ENCODE peak calls at places on chromosomes 12 and 14, in four cellular contexts. Y is K562, W is HepG2, L is GM12878. G is an unnamed sample.

GRCh38 chr12:32155911-32156585 is 49.4 kb downstream of the BICD1 start:
- DNase-seq in Y (no peak), W (no peak), L (no peak), G (no peak)

GRCh38 chr12:108694812-108695278 is 36.5 kb downstream of the CORO1C start:
- DNase-seq in Y (peak; percentile 63), W (no peak), L (no peak), G (no peak)

GRCh38 chr12:12883369-12884001 is 7.9 kb upstream of the GPRC5A start:
- DNase-seq in Y (peak; percentile 23), W (peak; percentile 77), L (no peak), G (peak; percentile 94)

GRCh38 chr14:24439830-24440605 is 2.6 kb downstream of the SDR39U1 start:
- DNase-seq in Y (no peak), W (no peak), L (no peak), G (no peak)

GRCh38 chr14:25007832-25008231 is 42.1 kb downstream of the STXBP6 start:
- DNase-seq in Y (no peak), W (no peak), L (no peak), G (peak; percentile 3)

GRCh38 chr12:49698619-49699545 is 8.3 kb downstream of the FMNL3 start:
- DNase-seq in Y (no peak), W (no peak), L (peak; percentile 91), G (no peak)

GRCh38 chr12:132117558-132117875 is 26.6 kb downstream of the DDX51 start:
- DNase-seq in Y (peak; percentile 38), W (no peak), L (no peak), G (peak; percentile 64)

GRCh38 chr12:95637471-95638155 is 86.3 kb upstream of the USP44 start:
- DNase-seq in Y (no peak), W (no peak), L (no peak), G (no peak)

DNA sequence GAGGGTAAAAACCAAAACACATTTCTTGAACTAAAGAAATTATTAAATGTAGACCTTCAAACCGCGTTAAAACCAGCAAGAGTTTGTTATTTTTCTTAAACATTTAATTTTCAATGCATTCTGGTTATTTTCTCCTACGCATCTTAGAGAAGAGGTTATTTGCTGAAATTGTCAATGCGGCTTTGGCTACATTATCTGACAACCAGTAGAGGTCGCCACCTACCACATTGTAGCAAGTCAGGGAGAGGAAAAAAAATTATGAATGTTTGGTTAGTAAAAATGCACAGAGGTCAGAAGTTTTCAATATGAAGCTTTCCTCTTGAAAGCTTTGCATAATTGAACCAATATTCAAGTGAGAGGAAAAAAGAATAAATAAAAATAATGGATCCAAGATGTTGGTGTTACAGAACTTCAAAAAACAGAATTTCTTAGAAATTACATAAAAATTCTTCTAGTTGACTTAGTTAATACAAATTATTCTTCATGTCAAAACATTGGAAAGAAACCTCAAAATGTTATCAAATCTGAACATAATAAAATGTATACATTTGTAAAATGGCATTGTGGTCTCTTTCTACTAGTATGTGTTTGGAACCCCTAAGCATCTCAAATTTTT is 159.4 kb upstream of the TMTC2 start:
- DNase-seq in Y (peak; percentile 26), W (peak; percentile 46), L (no peak), G (peak; percentile 75)
- TF ChIP-seq HDAC2 in Y (no peak), W (no peak), L (no peak), G (no peak)

GRCh38 chr14:103562135-103562384 is 397 bp downstream of the BAG5 start:
- DNase-seq in Y (no peak), W (no peak), L (no peak), G (no peak)
- H3K4me1 ChIP-seq in Y (peaks cover 3% of the 10 kb centered on the region), W (peaks cover 48% of the 10 kb centered on the region), L (peaks cover 13% of the 10 kb centered on the region), G (peaks cover 37% of the 10 kb centered on the region)

GRCh38 chr14:22384974-22385526 is 204.0 kb downstream of the DAD1 start:
- DNase-seq in Y (no peak), W (no peak), L (no peak), G (no peak)

GRCh38 chr14:22382955-22383354 is 206.1 kb downstream of the DAD1 start:
- DNase-seq in Y (no peak), W (no peak), L (no peak), G (no peak)

GRCh38 chr14:22383515-22384166 is 205.4 kb downstream of the DAD1 start:
- DNase-seq in Y (no peak), W (no peak), L (peak; percentile 82), G (no peak)

GRCh38 chr14:22382395-22382794 is 206.6 kb downstream of the DAD1 start:
- DNase-seq in Y (no peak), W (no peak), L (no peak), G (no peak)

DNA sequence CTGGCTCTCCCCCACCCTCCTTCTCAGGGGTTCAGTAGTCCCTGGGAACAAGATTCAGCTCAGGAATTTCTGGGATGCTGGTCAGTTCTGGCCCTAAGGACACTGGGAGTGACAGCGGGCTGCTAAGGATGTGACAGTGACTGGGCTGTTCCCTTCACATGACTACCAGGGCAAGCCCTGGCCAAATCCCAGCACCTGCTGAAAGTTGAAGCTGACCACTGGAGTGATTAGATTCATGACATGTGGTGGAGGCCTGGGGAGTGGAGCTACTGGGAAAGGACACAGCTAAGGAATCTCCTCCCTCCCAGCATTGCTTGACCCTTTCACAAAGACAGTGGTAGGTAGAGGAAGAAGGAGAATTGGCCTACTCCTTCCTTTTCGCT is 204.9 kb downstream of the DAD1 start:
- DNase-seq in Y (no peak), W (no peak), L (no peak), G (no peak)
- TF ChIP-seq ESRRA in Y (no peak), W (no peak), L (no peak), G (no peak)

GRCh38 chr12:19894049-19894448 is 454.8 kb downstream of the AEBP2 start:
- DNase-seq in Y (no peak), W (no peak), L (no peak), G (no peak)

GRCh38 chr12:19895609-19896008 is 456.3 kb downstream of the AEBP2 start:
- DNase-seq in Y (no peak), W (no peak), L (no peak), G (no peak)

GRCh38 chr12:19896534-19896933 is 457.2 kb downstream of the AEBP2 start:
- DNase-seq in Y (no peak), W (no peak), L (no peak), G (no peak)

GRCh38 chr12:19894803-19895202 is 455.5 kb downstream of the AEBP2 start:
- DNase-seq in Y (no peak), W (no peak), L (peak; percentile 83), G (no peak)

GRCh38 chr12:19898009-19898408 is 458.7 kb downstream of the AEBP2 start:
- DNase-seq in Y (no peak), W (no peak), L (no peak), G (no peak)
- TF ChIP-seq HDAC2 in Y (no peak), W (no peak), L (no peak), G (no peak)

GRCh38 chr14:104306450-104307040 is 168.2 kb downstream of the KIF26A start:
- DNase-seq in Y (no peak), W (no peak), L (no peak), G (no peak)

GRCh38 chr14:104311358-104311757 is 173.0 kb downstream of the KIF26A start:
- DNase-seq in Y (no peak), W (no peak), L (no peak), G (no peak)

GRCh38 chr14:104307627-104308401 is 169.4 kb downstream of the KIF26A start:
- DNase-seq in Y (no peak), W (no peak), L (no peak), G (no peak)

GRCh38 chr14:104307246-104307626 is 168.8 kb downstream of the KIF26A start:
- DNase-seq in Y (no peak), W (no peak), L (no peak), G (no peak)

GRCh38 chr14:104309657-104310369 is 171.4 kb downstream of the KIF26A start:
- DNase-seq in Y (no peak), W (no peak), L (no peak), G (no peak)
- H3K4me1 ChIP-seq in Y (no peaks in the 10 kb centered on the region), W (no peaks in the 10 kb centered on the region), L (no peaks in the 10 kb centered on the region), G (no peaks in the 10 kb centered on the region)

GRCh38 chr12:63151898-63152700 is 1.1 kb upstream of the AVPR1A start:
- DNase-seq in Y (peak; percentile 15), W (peak; percentile 32), L (no peak), G (peak; percentile 64)
- TF ChIP-seq ESRRA in Y (no peak), W (no peak), L (no peak), G (no peak)

GRCh38 chr12:115384391-115384790 is 700.4 kb upstream of the TBX3 start:
- DNase-seq in Y (no peak), W (no peak), L (no peak), G (no peak)

GRCh38 chr12:115380509-115381120 is 696.6 kb upstream of the TBX3 start:
- DNase-seq in Y (no peak), W (no peak), L (no peak), G (no peak)

GRCh38 chr12:115385141-115385540 is 701.2 kb upstream of the TBX3 start:
- DNase-seq in Y (no peak), W (no peak), L (no peak), G (no peak)

GRCh38 chr12:115387392-115387791 is 703.4 kb upstream of the TBX3 start:
- DNase-seq in Y (no peak), W (peak; percentile 74), L (no peak), G (no peak)

DNA sequence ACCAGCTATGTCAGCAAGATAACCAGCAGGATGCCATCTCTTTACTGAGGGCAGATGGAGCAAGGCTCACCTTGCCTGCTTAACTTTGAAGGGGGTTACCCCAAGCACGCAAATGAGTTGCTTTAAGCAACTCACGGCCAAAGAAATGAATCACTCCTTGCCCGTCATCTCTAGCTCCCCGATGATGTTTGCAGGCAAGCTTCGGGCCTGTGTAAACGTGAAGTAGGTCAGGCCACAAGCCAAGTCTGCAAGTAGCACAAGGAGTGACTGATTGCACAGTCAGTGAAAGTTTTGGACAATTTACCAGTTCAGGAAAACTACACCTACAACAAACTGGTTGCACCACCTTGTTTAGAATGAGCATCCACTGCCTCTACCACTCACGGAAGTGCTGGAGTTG is 699.7 kb upstream of the TBX3 start:
- DNase-seq in Y (no peak), W (no peak), L (no peak), G (peak; percentile 71)
- TF ChIP-seq HDAC2 in Y (no peak), W (no peak), L (no peak), G (no peak)